ENCODE peak calls at places on chromosomes 5 and 9, in four cellular contexts. F, M, G and Z are unnamed samples.

GRCh38 chr5:98341038-98341710 is 432.3 kb upstream of the RGMB start:
- DNase-seq in F (no peak), M (no peak), G (no peak), Z (no peak)

GRCh38 chr9:98159790-98160189 is 32.6 kb downstream of the CORO2A start:
- DNase-seq in F (no peak), M (no peak), G (no peak), Z (no peak)

GRCh38 chr5:31827862-31828261 is 188.9 kb downstream of the PDZD2 start:
- DNase-seq in F (no peak), M (no peak), G (no peak), Z (no peak)

GRCh38 chr5:11888221-11888620 is 16.0 kb downstream of the CTNND2 start:
- DNase-seq in F (no peak), M (no peak), G (no peak), Z (no peak)

GRCh38 chr5:74865799-74866652 is at the start of gene FAM169A:
- DNase-seq in F (no peak), M (no peak), G (peak; percentile 62), Z (peak; percentile 69)

GRCh38 chr9:114452219-114453169 is 52.8 kb downstream of the WHRN start:
- DNase-seq in F (no peak), M (no peak), G (no peak), Z (no peak)

GRCh38 chr5:10118150-10118549 is 131.5 kb downstream of the ATPSCKMT start:
- DNase-seq in F (no peak), M (no peak), G (no peak), Z (no peak)

GRCh38 chr5:132283423-132284043 is 10.7 kb upstream of the SLC22A4 start:
- DNase-seq in F (peak; percentile 79), M (peak; percentile 30), G (peak; percentile 57), Z (no peak)

GRCh38 chr5:111757582-111758283 is 739 bp upstream of the NREP start:
- DNase-seq in F (peak; percentile 96), M (peak; percentile 94), G (peak; percentile 87), Z (peak; percentile 87)

GRCh38 chr5:114065942-114066341 is 295.9 kb upstream of the KCNN2 start:
- DNase-seq in F (no peak), M (no peak), G (no peak), Z (no peak)

GRCh38 chr5:141692919-141693848 is 11.2 kb upstream of the ARAP3 start:
- DNase-seq in F (no peak), M (peak; percentile 52), G (no peak), Z (no peak)
- TF ChIP-seq CTCF in F (no peak), M (no peak), G (no peak), Z (no peak)

GRCh38 chr5:81180780-81181179 is 52.3 kb upstream of the CKMT2 start:
- DNase-seq in F (no peak), M (no peak), G (no peak), Z (no peak)

GRCh38 chr5:81184749-81185110 is 48.4 kb upstream of the CKMT2 start:
- DNase-seq in F (no peak), M (no peak), G (no peak), Z (no peak)

GRCh38 chr5:81181576-81182316 is 51.4 kb upstream of the CKMT2 start:
- DNase-seq in F (no peak), M (peak; percentile 52), G (no peak), Z (no peak)

GRCh38 chr5:81182396-81183390 is 50.4 kb upstream of the CKMT2 start:
- DNase-seq in F (no peak), M (no peak), G (no peak), Z (no peak)

GRCh38 chr5:81183811-81184748 is 49.0 kb upstream of the CKMT2 start:
- DNase-seq in F (no peak), M (no peak), G (no peak), Z (no peak)
- TF ChIP-seq CTCF in F (no peak), M (no peak), G (no peak), Z (no peak)

GRCh38 chr5:157469687-157470086 is 9.7 kb downstream of the NIPAL4 start:
- DNase-seq in F (no peak), M (no peak), G (no peak), Z (no peak)

GRCh38 chr5:157469073-157469472 is 9.1 kb downstream of the NIPAL4 start:
- DNase-seq in F (no peak), M (no peak), G (no peak), Z (no peak)

GRCh38 chr5:157470616-157471015 is 10.6 kb downstream of the NIPAL4 start:
- DNase-seq in F (no peak), M (no peak), G (no peak), Z (no peak)

GRCh38 chr5:157473383-157474370 is 13.7 kb downstream of the NIPAL4 start:
- DNase-seq in F (no peak), M (peak; percentile 31), G (no peak), Z (no peak)

DNA sequence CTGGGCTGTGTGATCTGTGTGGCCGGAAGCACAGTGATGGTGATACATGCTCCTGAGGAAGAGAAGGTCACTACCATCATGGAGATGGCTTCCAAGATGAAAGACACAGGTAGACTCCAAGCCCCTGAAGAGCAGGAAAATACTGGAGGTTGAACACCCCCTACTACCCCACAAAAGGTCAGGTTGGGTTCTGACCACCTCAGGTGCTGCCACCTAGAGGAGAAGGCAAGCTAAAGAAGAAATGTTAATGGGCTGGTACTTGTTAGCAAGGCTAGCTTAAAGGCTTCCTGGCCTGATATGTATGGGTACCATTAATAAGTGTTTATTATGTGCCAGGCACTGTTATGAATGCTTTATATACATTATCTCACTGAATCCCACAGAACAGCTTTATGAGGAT is 11.7 kb downstream of the NIPAL4 start:
- DNase-seq in F (no peak), M (peak; percentile 42), G (peak; percentile 51), Z (peak; percentile 50)
- TF ChIP-seq CTCF in F (peak; percentile 72), M (peak; percentile 44), G (peak; percentile 71), Z (peak; percentile 70)

DNA sequence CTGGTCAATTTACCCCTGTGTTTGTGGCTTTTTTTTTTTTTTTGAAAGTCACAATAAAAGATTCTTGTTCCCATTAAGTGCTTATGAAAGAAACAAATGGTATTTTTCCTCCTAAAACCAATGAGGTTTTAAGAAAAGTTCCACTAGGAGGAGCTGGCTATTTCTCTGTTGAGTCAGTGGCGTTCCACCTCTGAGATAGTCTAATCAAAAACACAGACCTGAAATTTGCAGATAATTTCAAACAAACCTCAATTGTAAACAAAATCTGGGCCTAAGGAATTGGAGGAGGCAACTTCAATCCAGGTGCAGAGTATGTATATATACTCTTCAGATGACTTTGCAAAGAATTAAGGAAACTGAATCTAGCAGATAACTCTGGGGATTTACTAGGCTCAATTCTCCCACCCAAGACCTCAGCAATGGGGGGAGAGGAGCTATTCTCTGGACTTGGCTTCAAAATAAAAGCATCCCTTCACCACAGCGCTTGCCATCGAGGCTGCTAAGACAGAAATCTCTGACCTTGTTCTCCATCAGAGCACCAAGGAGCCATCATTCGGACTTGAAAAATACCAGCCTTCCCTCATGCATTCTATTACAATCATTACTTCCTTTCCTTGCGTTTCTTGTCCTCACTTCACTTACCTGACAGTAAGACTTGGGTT is 52.4 kb downstream of the FANCC start:
- DNase-seq in F (no peak), M (peak; percentile 20), G (peak; percentile 31), Z (no peak)
- TF ChIP-seq CTCF in F (peak; percentile 63), M (no peak), G (peak; percentile 58), Z (no peak)

DNA sequence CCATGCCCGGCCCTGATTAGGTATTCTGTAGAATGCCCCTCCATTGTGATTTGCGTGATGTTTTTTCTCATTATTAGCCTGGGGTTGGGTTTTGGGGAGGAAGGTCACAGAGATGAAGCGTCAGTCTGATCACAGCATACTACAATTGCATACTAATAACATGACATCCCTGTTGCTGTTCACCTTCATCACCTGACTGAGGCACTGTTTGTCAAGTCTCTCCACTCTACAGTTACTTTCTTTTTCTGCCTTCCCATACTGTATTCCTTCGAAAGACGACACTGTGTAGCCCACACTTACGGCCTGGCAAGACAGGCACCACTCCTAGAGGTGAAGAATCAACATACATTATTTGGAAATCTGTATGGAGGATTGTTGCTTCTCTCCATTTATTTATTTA is 5.5 kb downstream of the ZNF354C start:
- DNase-seq in F (no peak), M (no peak), G (no peak), Z (no peak)
- TF ChIP-seq CTCF in F (no peak), M (no peak), G (no peak), Z (no peak)

GRCh38 chr5:33557605-33558004 is 116.8 kb downstream of the TARS1 start:
- DNase-seq in F (no peak), M (no peak), G (no peak), Z (no peak)

GRCh38 chr5:33556330-33557328 is 115.9 kb downstream of the TARS1 start:
- DNase-seq in F (no peak), M (no peak), G (peak; percentile 7), Z (no peak)

GRCh38 chr5:33563983-33564908 is 123.5 kb downstream of the TARS1 start:
- DNase-seq in F (no peak), M (no peak), G (no peak), Z (no peak)

GRCh38 chr5:33563530-33563929 is 122.8 kb downstream of the TARS1 start:
- DNase-seq in F (no peak), M (no peak), G (no peak), Z (no peak)

DNA sequence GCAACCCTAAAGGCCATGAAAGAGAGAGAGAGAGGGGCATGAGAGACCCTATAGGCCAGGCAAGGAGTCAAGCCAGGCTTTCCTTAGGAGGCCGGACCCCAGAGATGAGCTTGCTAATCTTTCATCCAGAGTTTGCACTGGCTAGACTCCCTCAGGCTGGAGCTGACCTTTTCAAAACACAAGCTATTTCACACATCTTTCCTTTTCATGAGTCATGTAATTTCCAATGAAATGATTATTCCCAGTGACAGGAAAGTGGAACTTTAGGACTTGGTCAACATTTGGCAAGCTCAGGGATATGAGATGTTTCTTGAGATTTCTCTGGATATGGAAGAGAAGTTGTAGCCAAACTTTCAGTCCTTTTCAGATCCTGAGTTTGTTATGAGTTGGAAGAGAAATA is 117.7 kb downstream of the TARS1 start:
- DNase-seq in F (no peak), M (no peak), G (no peak), Z (no peak)
- TF ChIP-seq CTCF in F (no peak), M (no peak), G (no peak), Z (no peak)

GRCh38 chr5:37495668-37496067 is 116.5 kb downstream of the WDR70 start:
- DNase-seq in F (no peak), M (no peak), G (peak; percentile 13), Z (no peak)

GRCh38 chr5:37492778-37493555 is 113.8 kb downstream of the WDR70 start:
- DNase-seq in F (no peak), M (no peak), G (no peak), Z (no peak)

GRCh38 chr5:37496902-37497445 is 117.9 kb downstream of the WDR70 start:
- DNase-seq in F (no peak), M (no peak), G (no peak), Z (no peak)

GRCh38 chr5:37494756-37495155 is 115.6 kb downstream of the WDR70 start:
- DNase-seq in F (no peak), M (no peak), G (peak; percentile 17), Z (no peak)

DNA sequence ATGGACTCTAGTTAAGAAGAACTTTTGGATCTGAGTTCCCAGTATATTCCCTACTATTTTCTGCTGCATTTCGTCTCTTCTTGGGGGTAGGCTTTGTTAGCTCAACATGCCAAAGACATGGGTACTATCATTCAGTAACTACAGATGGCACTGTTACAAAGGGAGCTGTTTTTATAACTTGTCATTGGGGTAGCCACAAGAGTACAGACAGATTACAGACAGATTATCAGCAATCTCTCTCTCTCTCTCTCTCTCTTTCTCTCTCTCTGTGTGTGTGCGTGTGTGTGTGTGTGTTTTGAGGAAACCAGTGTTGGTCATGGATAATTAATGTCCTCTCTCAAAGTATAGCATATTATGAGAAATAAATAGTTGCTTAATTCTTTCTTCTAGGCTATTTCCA is 116.1 kb downstream of the WDR70 start:
- DNase-seq in F (no peak), M (peak; percentile 12), G (peak; percentile 30), Z (no peak)
- TF ChIP-seq CTCF in F (peak; percentile 24), M (no peak), G (peak; percentile 39), Z (no peak)

GRCh38 chr5:88883566-88884434 is 816 bp upstream of the MEF2C start:
- DNase-seq in F (no peak), M (peak; percentile 10), G (peak; percentile 18), Z (peak; percentile 57)
- TF ChIP-seq CTCF in F (peak; percentile 14), M (no peak), G (no peak), Z (no peak)

GRCh38 chr5:59660737-59661136 is 232.8 kb downstream of the PDE4D start:
- DNase-seq in F (no peak), M (peak; percentile 5), G (peak; percentile 65), Z (peak; percentile 26)
- TF ChIP-seq CTCF in F (peak; percentile 54), M (no peak), G (peak; percentile 75), Z (peak; percentile 46)